ENCODE peak calls at places on chromosomes 3 and 15, in four cellular contexts. One of them, this sample, is unnamed.

GRCh38 chr15:43776718-43777292 is at the start of gene ELL3:
- DNase-seq in IMR-90: peak
- DNase-seq in neuronal stem cell: peak
- DNase-seq in trophoblast cell: peak
- DNase-seq in this sample: no peak

GRCh38 chr3:8769088-8769822 is at the start of gene OXTR:
- DNase-seq in IMR-90: peak
- DNase-seq in neuronal stem cell: peak
- DNase-seq in trophoblast cell: peak
- DNase-seq in this sample: peak

GRCh38 chr3:177781686-177782161 is 584.4 kb upstream of the TBL1XR1 start:
- DNase-seq in IMR-90: peak
- DNase-seq in neuronal stem cell: no peak
- DNase-seq in trophoblast cell: no peak
- DNase-seq in this sample: peak

GRCh38 chr3:100471436-100471835 is 21.0 kb upstream of the TMEM45A start:
- DNase-seq in IMR-90: no peak
- DNase-seq in neuronal stem cell: no peak
- DNase-seq in trophoblast cell: no peak
- DNase-seq in this sample: no peak

GRCh38 chr15:94744080-94744793 is 512.9 kb downstream of the MCTP2 start:
- DNase-seq in IMR-90: no peak
- DNase-seq in neuronal stem cell: no peak
- DNase-seq in trophoblast cell: no peak
- DNase-seq in this sample: no peak

GRCh38 chr15:75149911-75150709 is 51.6 kb upstream of the C15orf39 start:
- DNase-seq in IMR-90: peak
- DNase-seq in neuronal stem cell: no peak
- DNase-seq in trophoblast cell: no peak
- DNase-seq in this sample: peak

GRCh38 chr3:14462738-14463137 is 60.3 kb downstream of the SLC6A6 start:
- DNase-seq in IMR-90: peak
- DNase-seq in neuronal stem cell: no peak
- DNase-seq in trophoblast cell: no peak
- DNase-seq in this sample: peak

GRCh38 chr3:197306374-197307086 is 8.1 kb upstream of the DLG1 start:
- DNase-seq in IMR-90: peak
- DNase-seq in neuronal stem cell: no peak
- DNase-seq in trophoblast cell: no peak
- DNase-seq in this sample: peak

GRCh38 chr3:10835406-10835805 is 19.4 kb downstream of the SLC6A11 start:
- DNase-seq in IMR-90: no peak
- DNase-seq in neuronal stem cell: no peak
- DNase-seq in trophoblast cell: no peak
- DNase-seq in this sample: no peak

GRCh38 chr3:196197524-196197923 is 13.7 kb downstream of the ZDHHC19 start:
- DNase-seq in IMR-90: no peak
- DNase-seq in neuronal stem cell: no peak
- DNase-seq in trophoblast cell: no peak
- DNase-seq in this sample: no peak

GRCh38 chr15:47586653-47587224 is 130.6 kb upstream of the SEMA6D start:
- DNase-seq in IMR-90: no peak
- DNase-seq in neuronal stem cell: no peak
- DNase-seq in trophoblast cell: no peak
- DNase-seq in this sample: no peak

GRCh38 chr3:196517919-196518318 is 2.8 kb upstream of the SMCO1 start:
- DNase-seq in IMR-90: no peak
- DNase-seq in neuronal stem cell: no peak
- DNase-seq in trophoblast cell: no peak
- DNase-seq in this sample: no peak

GRCh38 chr3:59212128-59212764 is 162.4 kb upstream of the CFAP20DC start:
- DNase-seq in IMR-90: peak
- DNase-seq in neuronal stem cell: peak
- DNase-seq in trophoblast cell: no peak
- DNase-seq in this sample: peak

GRCh38 chr3:197028711-197029510 is 706 bp downstream of the MELTF start:
- DNase-seq in IMR-90: no peak
- DNase-seq in neuronal stem cell: no peak
- DNase-seq in trophoblast cell: no peak
- DNase-seq in this sample: peak

GRCh38 chr3:54257114-54257513 is 134.8 kb downstream of the CACNA2D3 start:
- DNase-seq in IMR-90: no peak
- DNase-seq in neuronal stem cell: no peak
- DNase-seq in trophoblast cell: no peak
- DNase-seq in this sample: no peak

GRCh38 chr3:186361246-186361611 is 805 bp downstream of the DGKG start:
- DNase-seq in IMR-90: no peak
- DNase-seq in neuronal stem cell: peak
- DNase-seq in trophoblast cell: no peak
- DNase-seq in this sample: no peak
- H3K23ac ChIP-seq in IMR-90: no peak
- H3K23ac ChIP-seq in neuronal stem cell: peak
- H3K23ac ChIP-seq in trophoblast cell: no peak
- H3K23ac ChIP-seq in this sample: peak

DNA sequence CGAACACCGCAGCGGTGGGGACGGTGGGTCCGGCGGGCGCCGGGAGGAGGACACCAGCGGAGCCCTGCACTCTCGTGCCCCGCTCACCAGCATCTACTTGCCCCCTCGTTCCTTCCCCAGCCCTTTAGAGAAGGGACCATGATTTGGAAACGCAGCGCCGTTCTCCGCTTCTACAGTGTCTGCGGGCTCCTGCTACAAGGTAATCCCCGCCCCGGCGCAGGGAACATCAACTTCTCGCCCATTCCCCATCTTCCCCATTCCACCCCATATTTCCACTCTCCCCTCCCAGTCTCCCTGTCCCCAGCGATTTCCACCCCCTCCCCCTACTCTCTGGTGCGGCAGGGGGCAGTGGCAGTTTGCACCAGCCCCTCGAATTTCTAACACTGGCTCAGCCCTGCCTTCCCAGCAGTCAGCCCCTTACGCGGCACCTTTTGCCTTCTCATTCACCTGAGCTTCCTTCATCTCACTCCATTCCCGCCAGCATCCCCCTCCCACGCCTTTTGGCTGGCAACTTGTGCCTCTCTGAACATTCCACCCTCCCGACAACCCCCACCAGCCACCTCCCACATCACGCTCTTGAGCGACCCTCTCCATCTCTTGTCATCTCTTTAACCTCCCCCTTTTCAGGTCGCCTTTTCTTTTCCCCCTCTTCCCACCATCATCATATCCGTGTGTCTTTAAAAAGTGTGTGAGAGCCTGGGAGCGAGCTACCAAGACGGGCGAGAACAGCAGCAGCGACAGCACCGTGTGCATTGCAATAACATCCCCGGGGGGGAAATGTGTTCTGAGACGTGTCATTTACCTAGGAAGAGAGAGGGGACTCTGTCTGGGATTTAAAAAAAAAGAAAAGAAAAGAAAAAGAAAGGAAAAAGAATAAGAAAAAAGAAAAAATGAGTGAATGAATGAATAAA is 936 bp downstream of the CADM2 start:
- DNase-seq in IMR-90: no peak
- DNase-seq in neuronal stem cell: peak
- DNase-seq in trophoblast cell: no peak
- DNase-seq in this sample: no peak
- H3K4me3 ChIP-seq in IMR-90: no peak
- H3K4me3 ChIP-seq in neuronal stem cell: peak
- H3K4me3 ChIP-seq in trophoblast cell: peak
- H3K4me3 ChIP-seq in this sample: peak

DNA sequence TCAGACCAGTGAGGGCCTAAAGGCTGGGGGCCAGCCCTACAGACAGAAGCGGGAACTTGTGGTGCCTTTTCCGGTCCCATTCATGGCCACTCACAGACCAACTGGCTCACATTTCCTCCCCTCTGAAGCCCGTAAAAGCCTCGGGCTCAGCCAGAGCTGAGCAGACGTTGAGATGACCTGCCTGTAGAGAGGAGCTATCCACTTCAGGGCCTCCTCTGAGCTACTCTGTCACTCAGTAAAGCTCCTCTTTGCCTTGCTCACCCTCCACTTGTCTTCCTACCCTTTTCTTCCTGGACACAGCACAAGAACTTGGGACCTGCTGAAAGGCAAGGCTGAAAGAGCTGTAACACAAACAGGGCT is 53.5 kb downstream of the SLMAP start:
- DNase-seq in IMR-90: no peak
- DNase-seq in neuronal stem cell: no peak
- DNase-seq in trophoblast cell: no peak
- DNase-seq in this sample: no peak
- H3K23ac ChIP-seq in IMR-90: no peak
- H3K23ac ChIP-seq in neuronal stem cell: peak
- H3K23ac ChIP-seq in trophoblast cell: no peak
- H3K23ac ChIP-seq in this sample: no peak

GRCh38 chr3:190119734-190120133 is 963 bp downstream of the P3H2 start:
- DNase-seq in IMR-90: no peak
- DNase-seq in neuronal stem cell: no peak
- DNase-seq in trophoblast cell: no peak
- DNase-seq in this sample: no peak
- H3K4me3 ChIP-seq in IMR-90: peak
- H3K4me3 ChIP-seq in neuronal stem cell: peak
- H3K4me3 ChIP-seq in trophoblast cell: no peak
- H3K4me3 ChIP-seq in this sample: peak

GRCh38 chr3:158097141-158097540 is 9.1 kb downstream of the SHOX2 start:
- DNase-seq in IMR-90: no peak
- DNase-seq in neuronal stem cell: no peak
- DNase-seq in trophoblast cell: no peak
- DNase-seq in this sample: no peak

GRCh38 chr3:158094235-158094916 is 11.8 kb downstream of the SHOX2 start:
- DNase-seq in IMR-90: no peak
- DNase-seq in neuronal stem cell: no peak
- DNase-seq in trophoblast cell: no peak
- DNase-seq in this sample: no peak

GRCh38 chr3:158095302-158095997 is 10.8 kb downstream of the SHOX2 start:
- DNase-seq in IMR-90: no peak
- DNase-seq in neuronal stem cell: no peak
- DNase-seq in trophoblast cell: no peak
- DNase-seq in this sample: peak

GRCh38 chr3:158093526-158093925 is 12.7 kb downstream of the SHOX2 start:
- DNase-seq in IMR-90: no peak
- DNase-seq in neuronal stem cell: no peak
- DNase-seq in trophoblast cell: no peak
- DNase-seq in this sample: no peak

GRCh38 chr3:158094917-158095301 is 11.3 kb downstream of the SHOX2 start:
- DNase-seq in IMR-90: no peak
- DNase-seq in neuronal stem cell: no peak
- DNase-seq in trophoblast cell: no peak
- DNase-seq in this sample: no peak
- H3K23ac ChIP-seq in IMR-90: no peak
- H3K23ac ChIP-seq in neuronal stem cell: no peak
- H3K23ac ChIP-seq in trophoblast cell: no peak
- H3K23ac ChIP-seq in this sample: no peak

GRCh38 chr3:152298393-152299242 is 29.9 kb downstream of the MBNL1 start:
- DNase-seq in IMR-90: peak
- DNase-seq in neuronal stem cell: no peak
- DNase-seq in trophoblast cell: peak
- DNase-seq in this sample: peak
- H3K4me3 ChIP-seq in IMR-90: peak
- H3K4me3 ChIP-seq in neuronal stem cell: no peak
- H3K4me3 ChIP-seq in trophoblast cell: no peak
- H3K4me3 ChIP-seq in this sample: peak

GRCh38 chr3:172449468-172450149 is 1.4 kb upstream of the GHSR start:
- DNase-seq in IMR-90: peak
- DNase-seq in neuronal stem cell: peak
- DNase-seq in trophoblast cell: peak
- DNase-seq in this sample: peak
- H3K23ac ChIP-seq in IMR-90: no peak
- H3K23ac ChIP-seq in neuronal stem cell: no peak
- H3K23ac ChIP-seq in trophoblast cell: no peak
- H3K23ac ChIP-seq in this sample: no peak

DNA sequence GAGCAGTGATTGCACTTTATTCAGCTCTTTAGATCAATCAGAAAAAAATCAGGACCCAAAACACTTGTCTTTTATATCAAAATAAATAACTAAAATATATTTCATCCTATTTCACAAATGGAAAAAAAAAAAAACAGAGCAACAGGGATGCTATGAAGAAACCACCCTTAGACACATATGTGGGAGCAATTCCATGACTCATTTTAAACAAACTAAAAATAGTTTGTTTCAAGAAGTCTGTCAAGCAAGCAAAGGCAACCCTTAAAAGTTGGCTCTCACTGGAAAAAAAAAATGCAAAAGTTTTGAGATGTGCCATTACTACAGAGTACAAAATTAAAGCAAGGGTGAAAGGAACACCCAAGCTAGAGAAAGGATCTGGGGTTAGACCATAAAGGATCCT is 5.7 kb downstream of the ATP13A3 start:
- DNase-seq in IMR-90: peak
- DNase-seq in neuronal stem cell: no peak
- DNase-seq in trophoblast cell: no peak
- DNase-seq in this sample: peak
- H3K4me3 ChIP-seq in IMR-90: no peak
- H3K4me3 ChIP-seq in neuronal stem cell: no peak
- H3K4me3 ChIP-seq in trophoblast cell: no peak
- H3K4me3 ChIP-seq in this sample: no peak

DNA sequence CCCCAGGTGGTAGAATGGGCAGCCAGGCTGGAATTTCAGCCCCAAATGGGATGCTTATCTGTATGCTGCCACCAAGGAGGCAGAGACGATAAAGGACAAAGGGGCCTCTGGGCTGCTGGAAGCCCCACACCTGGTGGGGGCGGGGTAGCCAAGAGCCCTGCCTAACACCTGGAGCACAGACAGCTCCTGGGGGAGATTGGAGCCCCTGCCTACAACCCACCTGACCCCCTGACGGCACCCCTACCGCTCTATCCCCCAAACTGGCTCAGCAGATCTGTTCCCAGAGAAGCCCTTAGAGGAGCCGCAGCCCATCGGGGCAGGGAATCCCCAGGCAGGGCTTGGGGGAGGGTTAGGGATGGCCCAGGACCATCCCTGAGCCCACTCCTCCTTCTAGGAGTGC is 15.8 kb upstream of the SEMA3F start:
- DNase-seq in IMR-90: no peak
- DNase-seq in neuronal stem cell: no peak
- DNase-seq in trophoblast cell: no peak
- DNase-seq in this sample: no peak
- H3K23ac ChIP-seq in IMR-90: no peak
- H3K23ac ChIP-seq in neuronal stem cell: peak
- H3K23ac ChIP-seq in trophoblast cell: no peak
- H3K23ac ChIP-seq in this sample: no peak